ENCODE peak calls at places on chromosome 17, in four cellular contexts. X is GM06990, F is body of pancreas, U is neural progenitor cell. G is an unnamed sample.
A peak's percentile ranks its signal among the peaks of the same experiment; 100 is the strongest.

GRCh38 chr17:42050360-42051012 is at the start of gene C17orf113:
- DNase-seq in X (peak; percentile 42), F (peak; percentile 81), U (peak; percentile 88), G (peak; percentile 73)

GRCh38 chr17:55448681-55449080 is 27.0 kb upstream of the MMD start:
- DNase-seq in X (no peak), F (no peak), U (no peak), G (no peak)

GRCh38 chr17:80035937-80036714 is at the start of gene CCDC40:
- DNase-seq in X (peak; percentile 68), F (peak; percentile 89), U (peak; percentile 94), G (peak; percentile 90)

GRCh38 chr17:29107933-29108805 is 65.2 kb downstream of the PIPOX start:
- DNase-seq in X (no peak), F (peak; percentile 96), U (no peak), G (no peak)

GRCh38 chr17:4997302-4998026 is at the start of the genes INCA1 and KIF1C:
- DNase-seq in X (peak; percentile 91), F (peak; percentile 95), U (peak; percentile 96), G (peak; percentile 94)

GRCh38 chr17:76566988-76567431 is 18.6 kb downstream of the ST6GALNAC2 start:
- DNase-seq in X (no peak), F (no peak), U (no peak), G (no peak)

GRCh38 chr17:44310612-44311376 is 2.4 kb downstream of the RUNDC3A start:
- DNase-seq in X (no peak), F (no peak), U (no peak), G (no peak)

GRCh38 chr17:49980703-49981197 is 11.8 kb downstream of the DLX4 start:
- DNase-seq in X (no peak), F (no peak), U (peak; percentile 91), G (no peak)

GRCh38 chr17:36072431-36073121 is 8.5 kb downstream of the CCL18 start:
- DNase-seq in X (peak; percentile 69), F (peak; percentile 67), U (peak; percentile 86), G (peak; percentile 77)

GRCh38 chr17:8151120-8151640 is 1.0 kb downstream of the PER1 start:
- DNase-seq in X (peak; percentile 92), F (peak; percentile 80), U (peak; percentile 86), G (peak; percentile 88)

GRCh38 chr17:68378202-68379149 is 78.8 kb downstream of the WIPI1 start:
- DNase-seq in X (no peak), F (peak; percentile 85), U (peak; percentile 31), G (peak; percentile 87)

GRCh38 chr17:56652608-56653007 is 59.1 kb downstream of the NOG start:
- DNase-seq in X (no peak), F (no peak), U (no peak), G (no peak)

GRCh38 chr17:19020016-19020415 is 15.5 kb upstream of the FAM83G start:
- DNase-seq in X (no peak), F (no peak), U (no peak), G (peak; percentile 27)

GRCh38 chr17:55451203-55451641 is 29.6 kb upstream of the MMD start:
- DNase-seq in X (no peak), F (no peak), U (no peak), G (no peak)

GRCh38 chr17:8124350-8125195 is 667 bp upstream of the HES7 start:
- DNase-seq in X (no peak), F (no peak), U (peak; percentile 46), G (peak; percentile 27)

GRCh38 chr17:41697122-41697962 is 8.7 kb downstream of the EIF1 start:
- DNase-seq in X (no peak), F (peak; percentile 83), U (no peak), G (no peak)

GRCh38 chr17:73770115-73770848 is 126.0 kb upstream of the SDK2 start:
- DNase-seq in X (no peak), F (peak; percentile 92), U (no peak), G (peak; percentile 66)

GRCh38 chr17:3514873-3515272 is 39.1 kb downstream of the ASPA start:
- DNase-seq in X (no peak), F (no peak), U (no peak), G (no peak)

GRCh38 chr17:63479495-63480184 is 2.8 kb downstream of the ACE start:
- DNase-seq in X (no peak), F (no peak), U (no peak), G (peak; percentile 44)

GRCh38 chr17:40341808-40342574 is 22.5 kb downstream of the GJD3 start:
- DNase-seq in X (no peak), F (peak; percentile 79), U (peak; percentile 84), G (peak; percentile 89)

GRCh38 chr17:8822401-8823035 is 23.4 kb upstream of the MFSD6L start:
- DNase-seq in X (no peak), F (no peak), U (no peak), G (no peak)

GRCh38 chr17:74904687-74905409 is 11.4 kb upstream of the FADS6 start:
- DNase-seq in X (no peak), F (no peak), U (no peak), G (no peak)

GRCh38 chr17:65666869-65667268 is 105.4 kb upstream of the AXIN2 start:
- DNase-seq in X (no peak), F (no peak), U (peak; percentile 87), G (no peak)

GRCh38 chr17:10034719-10035475 is 129.8 kb upstream of the RCVRN start:
- DNase-seq in X (no peak), F (no peak), U (no peak), G (no peak)

GRCh38 chr17:73799781-73800627 is 155.8 kb upstream of the SDK2 start:
- DNase-seq in X (no peak), F (no peak), U (no peak), G (no peak)

GRCh38 chr17:34201767-34202166 is 53.3 kb upstream of the CCL2 start:
- DNase-seq in X (no peak), F (no peak), U (no peak), G (no peak)

GRCh38 chr17:55273579-55274370 is 9.0 kb downstream of the HLF start:
- DNase-seq in X (no peak), F (peak; percentile 95), U (no peak), G (no peak)

GRCh38 chr17:29379084-29379811 is 10.9 kb upstream of the TAOK1 start:
- DNase-seq in X (no peak), F (no peak), U (peak; percentile 29), G (peak; percentile 59)

GRCh38 chr17:50267074-50267841 is 7.0 kb upstream of the TMEM92 start:
- DNase-seq in X (no peak), F (no peak), U (no peak), G (no peak)

GRCh38 chr17:40480501-40481003 is 20.9 kb downstream of the TNS4 start:
- DNase-seq in X (peak; percentile 69), F (no peak), U (no peak), G (peak; percentile 47)

DNA sequence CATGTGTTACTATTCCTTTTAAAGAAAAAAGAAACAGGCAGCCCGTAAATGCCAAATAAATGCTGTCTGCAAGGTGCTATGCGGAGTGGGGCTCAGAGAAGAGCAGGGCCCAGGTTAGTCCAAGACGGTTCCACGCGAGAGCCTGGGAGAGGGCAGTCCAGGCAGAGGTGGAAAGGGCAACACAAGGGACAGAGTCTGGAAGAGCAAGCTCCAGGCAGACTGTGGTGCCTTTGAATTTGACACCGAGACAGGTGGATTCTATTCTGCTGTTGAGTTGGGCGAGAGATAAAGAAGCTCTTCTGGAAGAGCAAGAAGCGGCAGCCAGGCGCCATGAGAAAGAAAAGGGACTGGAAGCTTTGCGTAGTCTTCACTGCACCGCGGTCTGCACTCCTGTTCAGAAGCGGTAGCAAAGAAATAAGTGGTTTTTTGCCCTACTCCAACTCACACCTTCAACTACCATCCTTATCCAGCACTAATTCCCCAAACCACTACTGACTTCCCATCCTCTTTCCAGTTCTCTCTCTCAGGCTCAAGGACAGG is 55.5 kb downstream of the CYTH1 start:
- DNase-seq in X (no peak), F (no peak), U (no peak), G (no peak)
- H3K4me3 ChIP-seq in X (peak overlapping the region; percentile 47), F (no peak overlapping the region), U (no peak overlapping the region), G (no peak overlapping the region)

GRCh38 chr17:15999974-16000827 is 577 bp downstream of the TTC19 start:
- DNase-seq in X (peak; percentile 68), F (peak; percentile 70), U (peak; percentile 84), G (peak; percentile 72)
- TF ChIP-seq CTCF in X (peak; percentile 3), F (no peak), U (no peak), G (no peak)

DNA sequence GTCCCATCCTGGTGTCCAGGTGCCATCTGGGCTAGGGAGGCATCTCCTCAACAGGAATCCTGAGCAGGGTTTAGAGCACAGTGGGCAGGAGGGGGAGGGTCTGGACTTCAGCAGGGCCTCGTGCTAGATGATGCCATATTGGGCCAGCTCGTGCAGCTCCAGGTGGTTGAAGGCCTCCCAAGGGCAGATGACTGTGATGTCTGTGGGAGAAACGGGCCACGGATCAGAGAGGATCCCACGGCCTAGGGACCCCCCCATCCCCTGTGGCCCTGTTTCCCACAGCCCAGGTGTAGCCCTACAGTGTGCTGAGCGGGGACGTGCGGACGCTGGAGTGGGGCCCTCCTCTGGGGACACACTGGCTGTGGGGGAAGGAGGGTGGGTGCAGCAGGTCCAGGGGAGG is 5.4 kb downstream of the PDE6G start:
- DNase-seq in X (no peak), F (no peak), U (no peak), G (no peak)
- H3K4me3 ChIP-seq in X (no peak overlapping the region), F (no peak overlapping the region), U (no peak overlapping the region), G (no peak overlapping the region)

GRCh38 chr17:6893382-6894205 is 62.1 kb upstream of the TEKT1 start:
- DNase-seq in X (no peak), F (no peak), U (peak; percentile 15), G (no peak)

GRCh38 chr17:6894206-6894528 is 62.6 kb upstream of the TEKT1 start:
- DNase-seq in X (no peak), F (no peak), U (peak; percentile 68), G (no peak)
- TF ChIP-seq CTCF in X (peak; percentile 42), F (no peak), U (peak; percentile 71), G (no peak)

GRCh38 chr17:61221597-61222471 is 177.8 kb upstream of the TBX2 start:
- DNase-seq in X (no peak), F (no peak), U (no peak), G (no peak)
- H3K4me3 ChIP-seq in X (no peak overlapping the region), F (no peak overlapping the region), U (no peak overlapping the region), G (no peak overlapping the region)

GRCh38 chr17:81057777-81058176 is 22.8 kb downstream of the BAIAP2 start:
- DNase-seq in X (no peak), F (no peak), U (no peak), G (no peak)
- TF ChIP-seq CTCF in X (no peak), F (no peak), U (no peak), G (no peak)

DNA sequence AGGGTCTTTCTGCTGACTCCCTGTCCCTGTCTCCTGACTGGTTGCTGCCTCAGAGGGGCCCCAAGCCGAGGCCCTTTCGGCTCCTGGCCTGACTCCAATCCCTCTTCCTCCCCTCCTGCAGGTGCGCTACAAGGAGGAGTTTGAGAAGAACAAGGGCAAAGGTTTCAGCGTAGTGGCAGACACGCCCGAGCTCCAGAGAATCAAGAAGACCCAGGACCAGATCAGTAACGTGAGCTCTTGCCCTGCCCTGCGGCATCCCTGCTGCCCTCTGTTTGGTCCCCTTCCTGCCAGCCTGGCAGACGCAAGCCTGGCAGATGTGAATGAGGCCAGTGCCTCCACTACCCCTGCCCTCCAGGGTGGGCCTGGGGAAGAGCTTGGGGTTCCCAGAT is 27.1 kb upstream of the LASP1NB start:
- DNase-seq in X (peak; percentile 56), F (no peak), U (no peak), G (peak; percentile 65)
- H3K4me3 ChIP-seq in X (no peak overlapping the region), F (no peak overlapping the region), U (no peak overlapping the region), G (no peak overlapping the region)

G was measured in mucosa of descending colon.